ENCODE peak calls at places on chromosomes 16 and 17, in nine cellular contexts. E is Panc1; P is lower lobe of right lung; O is activated naive CD4-positive, alpha-beta T cell treated with anti-CD3 and anti-CD28 coated beads, Interleukin-2, amount 50 U/mL, for 72 hours; Y is heart left ventricle; G is stimulated activated naive B cell treated with anti-CD40 and anti-IgM and Interleukin-4, amounts not matched to agents 10 μg/mL and 1 μg/mL and 100 μg/mL, for 72 hours; B is activated CD8-positive, alpha-beta T cell treated with anti-CD3 and anti-CD28 coated beads, Interleukin-2, amount 10 ng/mL, durations not matched to agents 7 days and 5 days; C is CD8-positive, alpha-beta T cell; A is omental fat pad. V is an unnamed sample.

GRCh38 chr17:31319253-31319661 is 2.2 kb downstream of the EVI2A start:
- ATAC-seq in B (no peak), Y (no peak), P (no peak), A (no peak), O (peak), E (no peak), C (no peak), G (peak), V (no peak)

GRCh38 chr17:44176257-44176656 is 5.8 kb downstream of the ASB16 start:
- ATAC-seq in B (no peak), Y (peak), C (no peak), P (no peak), E (no peak), G (peak), A (no peak), O (peak), V (no peak)

GRCh38 chr17:31378638-31379037 is 12.8 kb upstream of the RAB11FIP4 start:
- ATAC-seq in C (no peak), G (no peak), O (no peak), P (no peak), B (no peak), Y (no peak), A (no peak), E (no peak), V (no peak)

GRCh38 chr16:53757971-53758609 is 54.1 kb downstream of the FTO start:
- ATAC-seq in B (no peak), G (no peak), Y (peak), E (no peak), O (no peak), C (no peak), A (no peak), P (no peak), V (no peak)

GRCh38 chr16:23905027-23905426 is 69.2 kb downstream of the PRKCB start:
- ATAC-seq in A (peak), Y (peak), E (peak), B (no peak), C (no peak), G (no peak), O (no peak), P (peak), V (peak)

GRCh38 chr17:10033982-10034381 is 128.9 kb upstream of the RCVRN start:
- ATAC-seq in C (no peak), O (no peak), B (no peak), A (no peak), E (no peak), P (peak), G (peak), Y (peak), V (peak)

GRCh38 chr16:60811657-60812056 is 1224.6 kb downstream of the CDH8 start:
- ATAC-seq in B (no peak), O (no peak), Y (no peak), C (no peak), E (no peak), A (no peak), P (no peak), G (no peak), V (no peak)

GRCh38 chr17:48610282-48611211 is at the start of gene HOXB7:
- ATAC-seq in O (peak), C (peak), A (peak), P (peak), Y (peak), B (peak), E (peak), G (peak), V (peak)

GRCh38 chr16:85361441-85362118 is 249.3 kb upstream of the CIBAR2 start:
- ATAC-seq in A (no peak), O (no peak), B (no peak), C (no peak), G (no peak), Y (peak), E (no peak), P (peak), V (no peak)

GRCh38 chr16:22092143-22092933 is at the start of gene VWA3A:
- ATAC-seq in A (no peak), Y (peak), E (peak), C (no peak), B (no peak), O (no peak), P (peak), G (no peak), V (no peak)

GRCh38 chr17:17514361-17514992 is 18.3 kb upstream of the RASD1 start:
- ATAC-seq in Y (no peak), G (no peak), C (no peak), A (no peak), E (no peak), O (no peak), P (no peak), B (no peak), V (no peak)

GRCh38 chr17:3959295-3959899 is 4.8 kb downstream of the ATP2A3 start:
- ATAC-seq in C (no peak), Y (no peak), O (no peak), A (no peak), B (no peak), P (peak), E (peak), G (no peak), V (no peak)

GRCh38 chr17:74786411-74787097 is 10.4 kb upstream of the NAT9 start:
- ATAC-seq in B (no peak), E (no peak), C (peak), G (no peak), A (no peak), P (peak), Y (peak), O (no peak), V (peak)